ENCODE peak calls at places on chromosomes 13 and 19, in four cellular contexts. D is K562, W is GM12878, B is HepG2. X is an unnamed sample.

GRCh38 chr19:11130824-11131455 is 24.6 kb downstream of the SPC24 start:
- DNase-seq in D (peak), W (no peak), B (peak), X (peak)

GRCh38 chr13:102276479-102276878 is 125.4 kb downstream of the FGF14 start:
- DNase-seq in D (no peak), W (no peak), B (no peak), X (no peak)

GRCh38 chr19:51094696-51095279 is 12.1 kb upstream of the KLK14 start:
- DNase-seq in D (peak), W (no peak), B (peak), X (peak)

GRCh38 chr19:29804493-29804892 is 7.3 kb upstream of the CCNE1 start:
- DNase-seq in D (no peak), W (peak), B (no peak), X (no peak)

GRCh38 chr19:58107778-58108545 is 9.9 kb upstream of the ZSCAN18 start:
- DNase-seq in D (no peak), W (no peak), B (no peak), X (no peak)

GRCh38 chr13:85095887-85096286 is 703.3 kb downstream of the SLITRK6 start:
- DNase-seq in D (no peak), W (no peak), B (no peak), X (no peak)

GRCh38 chr13:99894835-99895427 is 76.6 kb downstream of the ZIC5 start:
- DNase-seq in D (no peak), W (no peak), B (no peak), X (peak)

GRCh38 chr19:7368456-7368855 is 19.7 kb downstream of the ARHGEF18 start:
- DNase-seq in D (no peak), W (no peak), B (no peak), X (no peak)

GRCh38 chr13:48260970-48261369 is 28.0 kb downstream of the ITM2B start:
- DNase-seq in D (no peak), W (no peak), B (no peak), X (no peak)

GRCh38 chr13:113607477-113608245 is 23.1 kb downstream of the TFDP1 start:
- DNase-seq in D (no peak), W (no peak), B (no peak), X (no peak)

GRCh38 chr19:16457195-16457953 is 14.4 kb downstream of the EPS15L1 start:
- DNase-seq in D (peak), W (no peak), B (peak), X (peak)

GRCh38 chr19:38544569-38545315 is 73.0 kb downstream of the MAP4K1 start:
- DNase-seq in D (peak), W (no peak), B (no peak), X (no peak)

GRCh38 chr13:23724196-23724970 is 154.2 kb downstream of the TNFRSF19 start:
- DNase-seq in D (no peak), W (no peak), B (no peak), X (no peak)

GRCh38 chr13:71417205-71417604 is 449.8 kb downstream of the DACH1 start:
- DNase-seq in D (no peak), W (no peak), B (no peak), X (no peak)

GRCh38 chr13:53141336-53141735 is 112.7 kb downstream of the OLFM4 start:
- DNase-seq in D (no peak), W (no peak), B (no peak), X (no peak)

GRCh38 chr19:30555075-30555787 is 183.0 kb downstream of the ZNF536 start:
- DNase-seq in D (no peak), W (no peak), B (no peak), X (no peak)

GRCh38 chr19:17968376-17968775 is 1.5 kb downstream of the KCNN1 start:
- DNase-seq in D (no peak), W (no peak), B (no peak), X (no peak)

GRCh38 chr19:4971424-4971793 is 2.5 kb downstream of the KDM4B start:
- DNase-seq in D (peak), W (no peak), B (peak), X (peak)

GRCh38 chr19:46069841-46070341 is 29.1 kb upstream of the IGFL4 start:
- DNase-seq in D (no peak), W (no peak), B (peak), X (no peak)
- TF ChIP-seq NR2C2 in D (no peak), W (no peak), B (no peak), X (no peak)

DNA sequence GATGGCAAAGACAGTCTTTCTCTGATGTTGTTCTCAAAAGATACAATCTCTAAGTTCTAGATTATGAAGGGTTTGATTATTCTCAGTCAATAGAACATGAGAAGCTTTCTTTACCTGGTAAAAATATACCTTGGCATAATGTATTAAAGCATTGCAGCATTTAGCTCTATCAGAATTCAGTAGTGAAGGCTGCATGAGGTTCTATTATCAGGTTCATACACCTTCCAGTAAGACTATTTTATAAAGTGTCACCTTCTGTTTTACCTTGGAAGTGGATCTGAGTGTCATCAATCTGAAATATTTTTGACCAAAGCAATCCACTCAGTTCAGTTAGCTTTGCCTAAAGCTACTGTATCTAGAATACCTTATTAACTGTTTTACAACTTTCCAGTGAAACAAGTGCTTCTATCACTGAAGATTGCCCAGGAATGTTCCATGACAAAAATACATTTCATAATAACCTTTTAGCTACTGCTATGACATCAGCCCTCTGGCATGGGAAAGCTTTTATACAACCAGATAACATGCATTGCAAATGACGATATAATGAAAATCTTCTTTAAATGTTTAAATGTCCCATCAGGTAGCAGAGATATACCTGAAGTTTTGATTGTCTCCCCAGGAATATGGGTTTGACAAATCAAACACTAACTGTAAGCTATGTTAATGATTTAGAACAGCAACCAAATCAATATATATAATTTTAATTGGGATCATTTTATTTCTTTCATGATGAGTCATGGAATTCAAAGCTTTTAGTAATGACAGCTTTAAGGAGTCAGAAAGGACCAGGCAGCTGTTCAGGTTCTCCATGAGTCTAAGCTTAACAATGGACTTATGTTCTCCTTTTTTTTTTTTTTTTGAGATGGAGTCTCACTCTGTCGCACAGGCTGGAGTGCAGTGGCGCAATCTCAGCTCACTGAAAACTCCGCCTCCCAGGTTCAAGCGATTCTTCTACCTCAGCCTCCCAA is 72.2 kb downstream of the UFM1 start:
- DNase-seq in D (no peak), W (no peak), B (no peak), X (no peak)
- TF ChIP-seq NR2C2 in D (no peak), W (no peak), B (no peak), X (no peak)

GRCh38 chr13:93957371-93957770 is 522.1 kb downstream of the DCT start:
- DNase-seq in D (no peak), W (no peak), B (no peak), X (no peak)
- TF ChIP-seq NR2C2 in D (no peak), W (no peak), B (no peak), X (no peak)

DNA sequence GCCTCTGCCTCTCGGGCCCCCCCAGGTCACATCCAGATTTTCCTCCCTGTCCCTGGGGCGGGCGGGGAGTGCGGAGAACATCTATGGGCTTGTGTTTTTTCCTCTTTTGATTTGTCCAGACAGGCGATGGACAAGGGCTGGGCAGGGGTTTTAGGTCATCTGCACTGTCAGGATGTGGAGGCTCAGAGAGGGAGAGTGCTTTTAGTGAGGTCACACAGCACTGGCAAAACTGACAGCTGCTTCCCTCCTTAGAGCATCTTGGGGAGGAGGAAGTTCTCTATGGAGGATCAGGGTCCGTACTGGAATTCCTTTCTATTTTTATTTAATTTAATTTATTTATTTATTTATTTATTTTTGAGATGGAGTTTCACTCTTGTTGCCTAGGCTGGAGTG is 38.9 kb downstream of the NFIC start:
- DNase-seq in D (no peak), W (no peak), B (no peak), X (no peak)
- TF ChIP-seq NR2C2 in D (no peak), W (no peak), B (no peak), X (no peak)

DNA sequence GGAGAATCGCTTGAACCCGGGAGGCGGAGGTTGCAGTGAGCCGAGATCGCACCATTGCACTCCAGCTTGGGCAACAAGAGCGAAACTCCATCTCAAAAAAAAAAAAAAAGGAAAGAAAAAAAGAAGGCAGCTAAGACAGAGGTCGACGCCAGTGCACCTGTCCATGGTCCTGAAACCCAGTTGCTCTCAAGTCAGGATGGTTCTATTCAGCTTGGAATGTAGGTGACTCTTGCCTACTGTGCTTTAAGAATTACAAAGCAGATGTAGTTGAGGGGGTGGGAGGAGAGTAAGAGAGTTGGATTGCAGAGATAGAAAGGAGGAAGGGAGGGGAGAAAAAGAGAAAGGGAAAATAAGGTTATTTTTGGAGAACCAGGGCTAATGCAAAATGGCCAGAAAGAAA is 18.7 kb downstream of the CACNG7 start:
- DNase-seq in D (peak), W (no peak), B (peak), X (peak)
- TF ChIP-seq NR2C2 in D (no peak), W (no peak), B (no peak), X (no peak)

DNA sequence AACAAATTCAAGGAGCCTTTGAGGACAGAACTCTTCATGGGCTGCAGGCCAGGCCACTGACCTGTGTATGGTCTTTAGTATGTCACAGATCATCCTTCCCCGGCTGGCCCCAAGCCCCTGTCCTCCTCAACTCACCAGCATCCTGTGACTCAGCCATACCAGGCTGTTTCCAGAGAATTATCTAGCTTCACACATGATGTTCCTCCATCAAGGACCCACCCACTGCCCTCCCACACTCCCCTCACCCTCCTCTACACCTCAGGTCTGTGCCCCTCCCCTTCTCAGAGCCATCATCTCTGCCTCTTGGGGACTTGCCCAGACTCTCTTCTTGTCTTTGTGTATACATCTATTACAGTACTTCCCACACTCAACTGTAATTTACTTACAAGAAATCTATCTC is 14.7 kb downstream of the DCT start:
- DNase-seq in D (no peak), W (no peak), B (no peak), X (no peak)
- TF ChIP-seq NR2C2 in D (no peak), W (no peak), B (no peak), X (no peak)

GRCh38 chr13:110240943-110241342 is 66.0 kb downstream of the COL4A1 start:
- DNase-seq in D (no peak), W (no peak), B (no peak), X (no peak)

GRCh38 chr13:110240352-110240751 is 66.6 kb downstream of the COL4A1 start:
- DNase-seq in D (no peak), W (no peak), B (no peak), X (no peak)

GRCh38 chr13:110238795-110239194 is 68.2 kb downstream of the COL4A1 start:
- DNase-seq in D (no peak), W (no peak), B (no peak), X (no peak)

GRCh38 chr13:110237895-110238294 is 69.1 kb downstream of the COL4A1 start:
- DNase-seq in D (no peak), W (no peak), B (no peak), X (no peak)

GRCh38 chr13:110239280-110240120 is 67.5 kb downstream of the COL4A1 start:
- DNase-seq in D (no peak), W (no peak), B (no peak), X (no peak)
- TF ChIP-seq NR2C2 in D (no peak), W (no peak), B (no peak), X (no peak)

DNA sequence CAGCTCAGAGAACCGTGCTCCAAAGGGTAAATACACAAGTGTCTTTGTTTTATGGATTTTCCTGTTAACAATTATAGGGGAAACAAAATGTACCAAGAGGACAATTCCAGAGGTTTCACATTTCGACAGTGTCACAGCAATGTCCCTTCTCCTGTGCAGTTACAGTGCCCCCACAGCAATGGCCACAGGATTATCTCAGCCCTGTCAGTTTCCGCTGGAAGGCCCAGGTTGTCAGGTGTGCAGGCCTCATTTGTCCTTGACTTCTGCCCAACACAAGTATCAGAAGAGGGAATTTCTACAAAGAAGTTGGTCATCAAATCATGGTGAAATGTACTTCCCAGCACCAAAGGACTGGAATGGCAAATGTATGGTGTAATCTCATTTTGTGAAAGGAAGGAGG is 11.2 kb upstream of the N4BP2L2 start:
- DNase-seq in D (no peak), W (no peak), B (peak), X (no peak)
- TF ChIP-seq NR2C2 in D (no peak), W (no peak), B (no peak), X (no peak)

GRCh38 chr13:25085125-25085742 is 10.7 kb upstream of the PABPC3 start:
- DNase-seq in D (no peak), W (no peak), B (peak), X (peak)
- TF ChIP-seq NR2C2 in D (no peak), W (no peak), B (no peak), X (no peak)

X was measured in WTC11.